ENCODE peak calls at places on chromosomes 12 and 14, in nine cellular contexts. P, U, E, R, K, F, G, C and T are unnamed samples.

GRCh38 chr12:51351913-51352532 is 5.5 kb upstream of the CELA1 start:
- DNase-seq in P (no peak), U (no peak), E (no peak), R (no peak), K (no peak), F (peak; percentile 77), G (no peak), C (peak; percentile 76), T (peak; percentile 17)

GRCh38 chr12:31035944-31036665 is 37.6 kb upstream of the DDX11 start:
- DNase-seq in P (no peak), U (no peak), E (no peak), R (no peak), K (peak; percentile 21), F (no peak), G (no peak), C (no peak), T (no peak)

GRCh38 chr14:94342334-94342934 is 19.3 kb upstream of the SERPINA6 start:
- DNase-seq in P (peak; percentile 84), U (peak; percentile 93), E (peak; percentile 77), R (peak; percentile 76), K (peak; percentile 99), F (peak; percentile 78), G (peak; percentile 18), C (peak; percentile 90), T (peak; percentile 99)

GRCh38 chr14:60722163-60722835 is 1.9 kb downstream of the SIX4 start:
- DNase-seq in P (no peak), U (no peak), E (peak; percentile 22), R (peak; percentile 69), K (no peak), F (peak; percentile 45), G (no peak), C (peak; percentile 48), T (no peak)

GRCh38 chr14:45249847-45250575 is 3.0 kb downstream of the MIS18BP1 start:
- DNase-seq in P (no peak), U (no peak), E (peak; percentile 25), R (no peak), K (no peak), F (no peak), G (no peak), C (no peak), T (no peak)

GRCh38 chr14:59275668-59276067 is 87.2 kb downstream of the DAAM1 start:
- DNase-seq in P (no peak), U (peak; percentile 75), E (no peak), R (no peak), K (peak; percentile 87), F (no peak), G (no peak), C (peak; percentile 53), T (peak; percentile 59)

GRCh38 chr12:41663487-41664258 is 475.6 kb downstream of the PDZRN4 start:
- DNase-seq in P (no peak), U (no peak), E (no peak), R (no peak), K (peak; percentile 15), F (no peak), G (no peak), C (peak; percentile 39), T (peak; percentile 1)

GRCh38 chr14:39469094-39469710 is 37.0 kb upstream of the FBXO33 start:
- DNase-seq in P (no peak), U (peak; percentile 8), E (no peak), R (no peak), K (no peak), F (no peak), G (peak; percentile 20), C (peak; percentile 35), T (no peak)

GRCh38 chr12:109760031-109760929 is 46.7 kb downstream of the FAM222A start:
- DNase-seq in P (no peak), U (no peak), E (no peak), R (peak; percentile 41), K (no peak), F (peak; percentile 59), G (no peak), C (no peak), T (no peak)

GRCh38 chr14:53035796-53036195 is 84.9 kb upstream of the FERMT2 start:
- DNase-seq in P (no peak), U (no peak), E (no peak), R (no peak), K (no peak), F (no peak), G (no peak), C (no peak), T (no peak)

GRCh38 chr12:46492471-46493351 is 120.1 kb upstream of the SLC38A2 start:
- DNase-seq in P (no peak), U (peak; percentile 89), E (no peak), R (no peak), K (no peak), F (peak; percentile 26), G (no peak), C (peak; percentile 97), T (peak; percentile 81)

GRCh38 chr14:100504372-100505078 is 82.7 kb downstream of the BEGAIN start:
- DNase-seq in P (no peak), U (peak; percentile 10), E (no peak), R (no peak), K (no peak), F (no peak), G (no peak), C (peak; percentile 37), T (no peak)

GRCh38 chr12:46693034-46693433 is 132.8 kb downstream of the SLC38A4 start:
- DNase-seq in P (no peak), U (no peak), E (no peak), R (no peak), K (no peak), F (no peak), G (no peak), C (no peak), T (no peak)

GRCh38 chr12:95445884-95446482 is 28.0 kb upstream of the METAP2 start:
- DNase-seq in P (no peak), U (no peak), E (no peak), R (no peak), K (no peak), F (no peak), G (no peak), C (no peak), T (no peak)

GRCh38 chr14:54354968-54355641 is 41.7 kb upstream of the CDKN3 start:
- DNase-seq in P (no peak), U (no peak), E (no peak), R (no peak), K (no peak), F (no peak), G (no peak), C (no peak), T (no peak)

GRCh38 chr14:54354096-54354495 is 42.7 kb upstream of the CDKN3 start:
- DNase-seq in P (no peak), U (no peak), E (no peak), R (no peak), K (no peak), F (no peak), G (no peak), C (no peak), T (no peak)

GRCh38 chr14:54356172-54356571 is 40.6 kb upstream of the CDKN3 start:
- DNase-seq in P (no peak), U (no peak), E (no peak), R (no peak), K (no peak), F (no peak), G (no peak), C (no peak), T (no peak)

GRCh38 chr14:54353694-54354093 is 43.1 kb upstream of the CDKN3 start:
- DNase-seq in P (no peak), U (no peak), E (no peak), R (no peak), K (no peak), F (no peak), G (no peak), C (no peak), T (no peak)

GRCh38 chr14:54355698-54356097 is 41.1 kb upstream of the CDKN3 start:
- DNase-seq in P (no peak), U (no peak), E (no peak), R (no peak), K (no peak), F (no peak), G (no peak), C (no peak), T (no peak)
- TF ChIP-seq CTCF in P (no peak), U (no peak), E (no peak), R (no peak), K (no peak), F (no peak), G (no peak), C (no peak), T (no peak)

GRCh38 chr14:23525611-23526010 is 26.0 kb downstream of the ZFHX2 start:
- DNase-seq in P (no peak), U (no peak), E (no peak), R (no peak), K (no peak), F (no peak), G (no peak), C (no peak), T (no peak)

GRCh38 chr14:23529016-23529740 is 22.4 kb downstream of the ZFHX2 start:
- DNase-seq in P (no peak), U (no peak), E (no peak), R (no peak), K (no peak), F (no peak), G (no peak), C (no peak), T (no peak)

GRCh38 chr14:23531391-23531790 is 20.2 kb downstream of the ZFHX2 start:
- DNase-seq in P (no peak), U (no peak), E (no peak), R (no peak), K (no peak), F (no peak), G (no peak), C (no peak), T (no peak)

GRCh38 chr14:23530360-23531055 is 21.1 kb downstream of the ZFHX2 start:
- DNase-seq in P (no peak), U (no peak), E (no peak), R (no peak), K (no peak), F (no peak), G (no peak), C (no peak), T (no peak)

GRCh38 chr14:23528555-23528954 is 23.0 kb downstream of the ZFHX2 start:
- DNase-seq in P (no peak), U (no peak), E (no peak), R (no peak), K (no peak), F (no peak), G (no peak), C (no peak), T (no peak)
- TF ChIP-seq CTCF in P (no peak), U (no peak), E (no peak), R (no peak), K (peak; percentile 38), F (no peak), G (no peak), C (no peak), T (peak; percentile 19)

DNA sequence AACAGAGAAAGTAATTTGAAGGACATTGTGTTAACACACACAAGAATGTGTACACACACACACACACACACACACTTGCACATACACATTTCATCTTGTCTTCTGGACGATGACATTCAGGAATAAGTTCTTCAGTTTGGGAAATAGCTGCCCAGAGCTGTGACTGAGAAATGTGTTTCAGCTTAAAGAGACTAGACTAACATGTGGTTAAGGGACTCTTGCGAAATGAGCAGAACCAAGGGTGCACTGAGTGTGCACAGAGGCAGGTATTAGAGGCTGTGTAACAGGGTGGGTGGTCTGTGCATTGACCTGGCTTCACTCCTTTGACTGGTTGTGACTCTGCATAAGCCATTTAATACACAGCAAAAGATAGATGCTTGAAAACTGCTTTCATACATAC is 29.4 kb upstream of the KCNA5 start:
- DNase-seq in P (no peak), U (no peak), E (no peak), R (no peak), K (no peak), F (no peak), G (no peak), C (no peak), T (no peak)
- TF ChIP-seq CTCF in P (no peak), U (no peak), E (no peak), R (no peak), K (no peak), F (no peak), G (no peak), C (no peak), T (no peak)

GRCh38 chr14:46782281-46782680 is 130.7 kb upstream of the RPL10L start:
- DNase-seq in P (no peak), U (no peak), E (no peak), R (no peak), K (no peak), F (no peak), G (no peak), C (no peak), T (no peak)
- TF ChIP-seq CTCF in P (no peak), U (no peak), E (no peak), R (no peak), K (no peak), F (no peak), G (no peak), C (no peak), T (no peak)